ENCODE peak calls at places on chromosomes 1 and 21, in nine cellular contexts. One of them, this sample, is unnamed.

GRCh38 chr1:160474392-160475242 is 48.4 kb downstream of the SLAMF6 start:
- DNase-seq in RWPE1: no peak
- DNase-seq in stimulated activated CD8-positive, alpha-beta memory T cell treated with anti-CD3 and anti-CD28 coated beads, Interleukin-4, amount 100 ng/mL, for 1 hour: no peak
- DNase-seq in CD8-positive, alpha-beta memory T cell: no peak
- DNase-seq in hypothalamus: no peak
- DNase-seq in HAP-1: no peak
- DNase-seq in Right ventricle myocardium inferior: no peak
- DNase-seq in activated effector memory CD4-positive, alpha-beta T cell treated with Interleukin-2 at 50 U/mL for 16 hours: no peak
- DNase-seq in AG10803: no peak
- DNase-seq in this sample: no peak

GRCh38 chr1:228205526-228206436 is 2.1 kb upstream of the OBSCN start:
- DNase-seq in RWPE1: no peak
- DNase-seq in stimulated activated CD8-positive, alpha-beta memory T cell treated with anti-CD3 and anti-CD28 coated beads, Interleukin-4, amount 100 ng/mL, for 1 hour: no peak
- DNase-seq in CD8-positive, alpha-beta memory T cell: no peak
- DNase-seq in hypothalamus: no peak
- DNase-seq in HAP-1: no peak
- DNase-seq in Right ventricle myocardium inferior: no peak
- DNase-seq in activated effector memory CD4-positive, alpha-beta T cell treated with Interleukin-2 at 50 U/mL for 16 hours: no peak
- DNase-seq in AG10803: no peak
- DNase-seq in this sample: no peak

GRCh38 chr21:36548866-36549265 is 68.9 kb upstream of the CLDN14 start:
- DNase-seq in RWPE1: no peak
- DNase-seq in stimulated activated CD8-positive, alpha-beta memory T cell treated with anti-CD3 and anti-CD28 coated beads, Interleukin-4, amount 100 ng/mL, for 1 hour: no peak
- DNase-seq in CD8-positive, alpha-beta memory T cell: no peak
- DNase-seq in hypothalamus: no peak
- DNase-seq in HAP-1: no peak
- DNase-seq in Right ventricle myocardium inferior: no peak
- DNase-seq in activated effector memory CD4-positive, alpha-beta T cell treated with Interleukin-2 at 50 U/mL for 16 hours: no peak
- DNase-seq in AG10803: no peak
- DNase-seq in this sample: no peak

GRCh38 chr1:231410041-231410591 is 12.0 kb downstream of the EGLN1 start:
- DNase-seq in RWPE1: no peak
- DNase-seq in stimulated activated CD8-positive, alpha-beta memory T cell treated with anti-CD3 and anti-CD28 coated beads, Interleukin-4, amount 100 ng/mL, for 1 hour: no peak
- DNase-seq in CD8-positive, alpha-beta memory T cell: no peak
- DNase-seq in hypothalamus: no peak
- DNase-seq in HAP-1: no peak
- DNase-seq in Right ventricle myocardium inferior: no peak
- DNase-seq in activated effector memory CD4-positive, alpha-beta T cell treated with Interleukin-2 at 50 U/mL for 16 hours: no peak
- DNase-seq in AG10803: peak
- DNase-seq in this sample: no peak

GRCh38 chr1:168783831-168784230 is 54.8 kb upstream of the DPT start:
- DNase-seq in RWPE1: no peak
- DNase-seq in stimulated activated CD8-positive, alpha-beta memory T cell treated with anti-CD3 and anti-CD28 coated beads, Interleukin-4, amount 100 ng/mL, for 1 hour: no peak
- DNase-seq in CD8-positive, alpha-beta memory T cell: no peak
- DNase-seq in hypothalamus: no peak
- DNase-seq in HAP-1: no peak
- DNase-seq in Right ventricle myocardium inferior: no peak
- DNase-seq in activated effector memory CD4-positive, alpha-beta T cell treated with Interleukin-2 at 50 U/mL for 16 hours: no peak
- DNase-seq in AG10803: peak
- DNase-seq in this sample: no peak

GRCh38 chr1:244066954-244067716 is 16.1 kb downstream of the ZBTB18 start:
- DNase-seq in RWPE1: no peak
- DNase-seq in stimulated activated CD8-positive, alpha-beta memory T cell treated with anti-CD3 and anti-CD28 coated beads, Interleukin-4, amount 100 ng/mL, for 1 hour: no peak
- DNase-seq in CD8-positive, alpha-beta memory T cell: no peak
- DNase-seq in hypothalamus: no peak
- DNase-seq in HAP-1: no peak
- DNase-seq in Right ventricle myocardium inferior: no peak
- DNase-seq in activated effector memory CD4-positive, alpha-beta T cell treated with Interleukin-2 at 50 U/mL for 16 hours: no peak
- DNase-seq in AG10803: no peak
- DNase-seq in this sample: no peak

GRCh38 chr21:45505416-45506021 is 36.7 kb downstream of the SLC19A1 start:
- DNase-seq in RWPE1: no peak
- DNase-seq in stimulated activated CD8-positive, alpha-beta memory T cell treated with anti-CD3 and anti-CD28 coated beads, Interleukin-4, amount 100 ng/mL, for 1 hour: no peak
- DNase-seq in CD8-positive, alpha-beta memory T cell: peak
- DNase-seq in hypothalamus: no peak
- DNase-seq in HAP-1: no peak
- DNase-seq in Right ventricle myocardium inferior: peak
- DNase-seq in activated effector memory CD4-positive, alpha-beta T cell treated with Interleukin-2 at 50 U/mL for 16 hours: no peak
- DNase-seq in AG10803: no peak
- DNase-seq in this sample: no peak

GRCh38 chr1:60978421-60979357 is 103.7 kb upstream of the NFIA start:
- DNase-seq in RWPE1: peak
- DNase-seq in stimulated activated CD8-positive, alpha-beta memory T cell treated with anti-CD3 and anti-CD28 coated beads, Interleukin-4, amount 100 ng/mL, for 1 hour: no peak
- DNase-seq in CD8-positive, alpha-beta memory T cell: peak
- DNase-seq in hypothalamus: no peak
- DNase-seq in HAP-1: peak
- DNase-seq in Right ventricle myocardium inferior: no peak
- DNase-seq in activated effector memory CD4-positive, alpha-beta T cell treated with Interleukin-2 at 50 U/mL for 16 hours: no peak
- DNase-seq in AG10803: peak
- DNase-seq in this sample: peak

GRCh38 chr21:27024316-27024715 is 57.4 kb upstream of the ADAMTS5 start:
- DNase-seq in RWPE1: no peak
- DNase-seq in stimulated activated CD8-positive, alpha-beta memory T cell treated with anti-CD3 and anti-CD28 coated beads, Interleukin-4, amount 100 ng/mL, for 1 hour: no peak
- DNase-seq in CD8-positive, alpha-beta memory T cell: no peak
- DNase-seq in hypothalamus: no peak
- DNase-seq in HAP-1: no peak
- DNase-seq in Right ventricle myocardium inferior: no peak
- DNase-seq in activated effector memory CD4-positive, alpha-beta T cell treated with Interleukin-2 at 50 U/mL for 16 hours: no peak
- DNase-seq in AG10803: peak
- DNase-seq in this sample: no peak